ENCODE peak calls at places on chromosome 21, in five cellular contexts. One of them, this sample, is unnamed.

GRCh38 chr21:28818663-28819278 is 173.9 kb downstream of the LTN1 start:
- DNase-seq in HepG2: no peak
- DNase-seq in H1: no peak
- DNase-seq in HCT116: no peak
- DNase-seq in GM12878: no peak
- DNase-seq in this sample: no peak

GRCh38 chr21:28798798-28799197 is 193.9 kb downstream of the LTN1 start:
- DNase-seq in HepG2: no peak
- DNase-seq in H1: no peak
- DNase-seq in HCT116: no peak
- DNase-seq in GM12878: no peak
- DNase-seq in this sample: no peak

GRCh38 chr21:17612023-17612564 is 607 bp downstream of the BTG3 start:
- DNase-seq in HepG2: no peak
- DNase-seq in H1: peak; percentile 64
- DNase-seq in HCT116: no peak
- DNase-seq in GM12878: no peak
- DNase-seq in this sample: no peak

GRCh38 chr21:26943916-26944315 is 23.0 kb downstream of the ADAMTS5 start:
- DNase-seq in HepG2: no peak
- DNase-seq in H1: no peak
- DNase-seq in HCT116: no peak
- DNase-seq in GM12878: no peak
- DNase-seq in this sample: no peak

GRCh38 chr21:17688912-17689874 is 76.5 kb upstream of the BTG3 start:
- DNase-seq in HepG2: peak; percentile 33
- DNase-seq in H1: peak; percentile 57
- DNase-seq in HCT116: peak; percentile 4
- DNase-seq in GM12878: no peak
- DNase-seq in this sample: peak; percentile 19

GRCh38 chr21:20997633-20998455 is at the start of gene NCAM2:
- DNase-seq in HepG2: peak; percentile 9
- DNase-seq in H1: peak; percentile 88
- DNase-seq in HCT116: no peak
- DNase-seq in GM12878: no peak
- DNase-seq in this sample: peak; percentile 75

GRCh38 chr21:27306821-27307746 is 340.2 kb upstream of the ADAMTS5 start:
- DNase-seq in HepG2: no peak
- DNase-seq in H1: no peak
- DNase-seq in HCT116: no peak
- DNase-seq in GM12878: no peak
- DNase-seq in this sample: no peak

GRCh38 chr21:37220433-37220980 is 46.6 kb downstream of the VPS26C start:
- DNase-seq in HepG2: peak; percentile 48
- DNase-seq in H1: no peak
- DNase-seq in HCT116: no peak
- DNase-seq in GM12878: no peak
- DNase-seq in this sample: no peak

GRCh38 chr21:23401278-23401677 is 2206.0 kb downstream of the MRPL39 start:
- DNase-seq in HepG2: no peak
- DNase-seq in H1: no peak
- DNase-seq in HCT116: no peak
- DNase-seq in GM12878: no peak
- DNase-seq in this sample: no peak

GRCh38 chr21:34881894-34882371 is 167.2 kb downstream of the RUNX1 start:
- DNase-seq in HepG2: no peak
- DNase-seq in H1: no peak
- DNase-seq in HCT116: no peak
- DNase-seq in GM12878: no peak
- DNase-seq in this sample: no peak

GRCh38 chr21:24994717-24995116 is 612.6 kb downstream of the MRPL39 start:
- DNase-seq in HepG2: no peak
- DNase-seq in H1: no peak
- DNase-seq in HCT116: no peak
- DNase-seq in GM12878: no peak
- DNase-seq in this sample: no peak

GRCh38 chr21:32364801-32365200 is 28.0 kb downstream of the URB1 start:
- DNase-seq in HepG2: peak; percentile 3
- DNase-seq in H1: no peak
- DNase-seq in HCT116: no peak
- DNase-seq in GM12878: no peak
- DNase-seq in this sample: no peak

GRCh38 chr21:23887709-23888303 is 1719.5 kb downstream of the MRPL39 start:
- DNase-seq in HepG2: no peak
- DNase-seq in H1: no peak
- DNase-seq in HCT116: no peak
- DNase-seq in GM12878: no peak
- DNase-seq in this sample: peak; percentile 66

GRCh38 chr21:24759348-24760118 is 847.7 kb downstream of the MRPL39 start:
- DNase-seq in HepG2: no peak
- DNase-seq in H1: no peak
- DNase-seq in HCT116: no peak
- DNase-seq in GM12878: no peak
- DNase-seq in this sample: no peak

GRCh38 chr21:32392299-32392879 is 423 bp downstream of the URB1 start:
- DNase-seq in HepG2: no peak
- DNase-seq in H1: no peak
- DNase-seq in HCT116: no peak
- DNase-seq in GM12878: no peak
- DNase-seq in this sample: no peak

GRCh38 chr21:19290328-19290727 is 886.7 kb upstream of the TMPRSS15 start:
- DNase-seq in HepG2: no peak
- DNase-seq in H1: no peak
- DNase-seq in HCT116: no peak
- DNase-seq in GM12878: no peak
- DNase-seq in this sample: no peak

GRCh38 chr21:45341261-45341660 is 53.6 kb upstream of the POFUT2 start:
- DNase-seq in HepG2: no peak
- DNase-seq in H1: no peak
- DNase-seq in HCT116: no peak
- DNase-seq in GM12878: no peak
- DNase-seq in this sample: no peak

GRCh38 chr21:34511154-34511553 is 856 bp downstream of the KCNE1 start:
- DNase-seq in HepG2: no peak
- DNase-seq in H1: no peak
- DNase-seq in HCT116: no peak
- DNase-seq in GM12878: no peak
- DNase-seq in this sample: no peak

GRCh38 chr21:37281579-37281978 is 14.4 kb upstream of the VPS26C start:
- DNase-seq in HepG2: no peak
- DNase-seq in H1: no peak
- DNase-seq in HCT116: no peak
- DNase-seq in GM12878: no peak
- DNase-seq in this sample: no peak

GRCh38 chr21:32690085-32690484 is 37.7 kb downstream of the SYNJ1 start:
- DNase-seq in HepG2: no peak
- DNase-seq in H1: no peak
- DNase-seq in HCT116: no peak
- DNase-seq in GM12878: no peak
- DNase-seq in this sample: no peak

GRCh38 chr21:32437729-32438128 is 25.2 kb downstream of the EVA1C start:
- DNase-seq in HepG2: no peak
- DNase-seq in H1: no peak
- DNase-seq in HCT116: no peak
- DNase-seq in GM12878: no peak
- DNase-seq in this sample: no peak

GRCh38 chr21:17513214-17514123 is 626 bp downstream of the CXADR start:
- DNase-seq in HepG2: peak; percentile 16
- DNase-seq in H1: peak; percentile 67
- DNase-seq in HCT116: no peak
- DNase-seq in GM12878: no peak
- DNase-seq in this sample: peak; percentile 13

GRCh38 chr21:20968391-20968790 is 29.8 kb upstream of the NCAM2 start:
- DNase-seq in HepG2: no peak
- DNase-seq in H1: no peak
- DNase-seq in HCT116: no peak
- DNase-seq in GM12878: no peak
- DNase-seq in this sample: no peak

GRCh38 chr21:32523463-32523862 is 61.9 kb downstream of the TCP10L start:
- DNase-seq in HepG2: no peak
- DNase-seq in H1: no peak
- DNase-seq in HCT116: no peak
- DNase-seq in GM12878: no peak
- DNase-seq in this sample: no peak

GRCh38 chr21:21463456-21463855 is 465.2 kb downstream of the NCAM2 start:
- DNase-seq in HepG2: no peak
- DNase-seq in H1: no peak
- DNase-seq in HCT116: no peak
- DNase-seq in GM12878: no peak
- DNase-seq in this sample: no peak

GRCh38 chr21:33968082-33968997 is 52.7 kb upstream of the ATP5PO start:
- DNase-seq in HepG2: peak; percentile 41
- DNase-seq in H1: peak; percentile 59
- DNase-seq in HCT116: no peak
- DNase-seq in GM12878: no peak
- DNase-seq in this sample: peak; percentile 68

GRCh38 chr21:34302496-34302895 is 61.3 kb upstream of the KCNE2 start:
- DNase-seq in HepG2: no peak
- DNase-seq in H1: no peak
- DNase-seq in HCT116: no peak
- DNase-seq in GM12878: no peak
- DNase-seq in this sample: no peak

GRCh38 chr21:44253832-44254700 is 7.6 kb downstream of the DNMT3L start:
- DNase-seq in HepG2: no peak
- DNase-seq in H1: no peak
- DNase-seq in HCT116: no peak
- DNase-seq in GM12878: no peak
- DNase-seq in this sample: no peak
- H3K79me2 ChIP-seq in HepG2: no peaks in the 10 kb centered on the region
- H3K79me2 ChIP-seq in H1: no peaks in the 10 kb centered on the region
- H3K79me2 ChIP-seq in HCT116: no peaks in the 10 kb centered on the region
- H3K79me2 ChIP-seq in GM12878: no peaks in the 10 kb centered on the region
- H3K79me2 ChIP-seq in this sample: no peaks in the 10 kb centered on the region

DNA sequence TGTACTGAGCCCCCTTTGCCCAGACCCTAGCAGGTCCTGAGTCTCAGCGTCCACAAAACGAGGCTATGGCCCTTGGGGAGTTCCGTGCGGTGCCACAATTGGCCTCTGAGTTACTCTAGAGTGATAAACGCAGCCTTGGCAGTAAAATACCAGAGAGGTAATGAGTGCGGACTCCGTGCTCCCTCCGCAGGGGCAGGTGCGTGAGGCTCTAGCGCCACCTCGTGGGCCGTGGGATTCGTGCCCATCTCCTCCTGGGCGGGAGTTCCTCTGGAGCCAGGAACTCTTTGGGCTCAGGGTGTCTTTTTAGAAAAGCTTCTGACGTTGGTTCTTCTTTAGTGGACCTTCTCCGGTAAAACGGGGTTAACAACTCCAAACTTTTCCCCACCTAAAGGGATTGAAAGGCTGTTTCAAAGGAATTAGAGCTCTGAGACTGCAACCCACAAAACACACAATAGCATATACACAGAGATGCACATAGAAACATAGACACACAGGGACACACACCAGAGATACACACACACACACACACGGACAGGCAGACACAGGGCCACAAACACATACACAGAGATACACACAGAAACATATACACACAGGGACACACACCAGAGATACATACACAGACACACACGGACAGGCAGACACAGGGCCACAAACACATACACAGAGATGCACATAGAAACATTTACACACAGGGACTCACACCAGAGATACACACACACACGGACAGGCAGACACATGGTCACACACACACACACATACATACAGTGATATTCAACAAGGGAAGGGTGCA is 99.4 kb downstream of the KCNJ15 start:
- DNase-seq in HepG2: peak; percentile 28
- DNase-seq in H1: peak; percentile 93
- DNase-seq in HCT116: peak; percentile 23
- DNase-seq in GM12878: peak; percentile 17
- DNase-seq in this sample: peak; percentile 93
- TF ChIP-seq SP1 in HepG2: no peak
- TF ChIP-seq SP1 in H1: no peak
- TF ChIP-seq SP1 in HCT116: no peak
- TF ChIP-seq SP1 in GM12878: no peak
- TF ChIP-seq SP1 in this sample: no peak

GRCh38 chr21:15999741-16000140 is 270.0 kb downstream of the USP25 start:
- DNase-seq in HepG2: no peak
- DNase-seq in H1: no peak
- DNase-seq in HCT116: no peak
- DNase-seq in GM12878: no peak
- DNase-seq in this sample: no peak
- H3K79me2 ChIP-seq in HepG2: no peaks in the 10 kb centered on the region
- H3K79me2 ChIP-seq in H1: no peaks in the 10 kb centered on the region
- H3K79me2 ChIP-seq in HCT116: no peaks in the 10 kb centered on the region
- H3K79me2 ChIP-seq in GM12878: no peaks in the 10 kb centered on the region
- H3K79me2 ChIP-seq in this sample: no peaks in the 10 kb centered on the region

GRCh38 chr21:42238185-42238934 is 19.4 kb downstream of the ABCG1 start:
- DNase-seq in HepG2: no peak
- DNase-seq in H1: no peak
- DNase-seq in HCT116: no peak
- DNase-seq in GM12878: peak; percentile 57
- DNase-seq in this sample: no peak
- TF ChIP-seq SP1 in HepG2: no peak
- TF ChIP-seq SP1 in H1: no peak
- TF ChIP-seq SP1 in HCT116: no peak
- TF ChIP-seq SP1 in GM12878: no peak
- TF ChIP-seq SP1 in this sample: no peak

DNA sequence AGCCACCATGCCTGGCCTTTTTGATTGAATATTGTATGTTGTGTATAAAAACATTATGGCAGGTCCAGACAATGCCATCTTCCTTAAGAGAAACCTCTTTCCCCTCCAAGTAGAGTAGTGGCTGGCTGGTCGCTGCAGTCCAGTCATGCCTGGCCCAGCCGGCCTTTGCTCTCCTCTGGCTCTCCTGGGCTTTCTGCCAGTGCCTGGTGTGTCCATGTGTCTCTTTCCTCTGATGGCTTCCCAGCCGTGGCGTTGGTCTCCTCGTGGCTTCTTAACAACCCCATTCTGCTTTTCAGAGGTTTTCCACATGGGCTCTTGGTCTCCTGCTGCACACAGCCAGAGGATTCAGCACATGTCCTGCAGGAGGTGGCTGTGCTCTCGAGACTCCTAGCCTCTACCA is 58.7 kb downstream of the DIP2A start:
- DNase-seq in HepG2: no peak
- DNase-seq in H1: no peak
- DNase-seq in HCT116: no peak
- DNase-seq in GM12878: no peak
- DNase-seq in this sample: no peak
- H3K79me2 ChIP-seq in HepG2: no peaks in the 10 kb centered on the region
- H3K79me2 ChIP-seq in H1: no peaks in the 10 kb centered on the region
- H3K79me2 ChIP-seq in HCT116: no peaks in the 10 kb centered on the region
- H3K79me2 ChIP-seq in GM12878: no peaks in the 10 kb centered on the region
- H3K79me2 ChIP-seq in this sample: no peaks in the 10 kb centered on the region

This sample was measured in K562.